ENCODE peak calls at places on chromosomes 2 and 18, in five cellular contexts. N, P, Q, Z and O are unnamed samples.

GRCh38 chr2:69223759-69224494 is 163.1 kb downstream of the GFPT1 start:
- DNase-seq in N (no peak), P (no peak), Q (no peak), Z (no peak), O (no peak)

GRCh38 chr2:18752022-18752493 is 162.7 kb upstream of the NT5C1B start:
- DNase-seq in N (no peak), P (no peak), Q (no peak), Z (no peak), O (no peak)

GRCh38 chr2:126655066-126655465 is 892 bp upstream of the GYPC start:
- DNase-seq in N (no peak), P (peak; percentile 45), Q (no peak), Z (no peak), O (peak; percentile 71)

GRCh38 chr2:113157897-113158753 is 15.6 kb upstream of the PSD4 start:
- DNase-seq in N (no peak), P (no peak), Q (no peak), Z (peak; percentile 44), O (no peak)

GRCh38 chr2:231297108-231297908 is 98.2 kb upstream of the B3GNT7 start:
- DNase-seq in N (peak; percentile 69), P (peak; percentile 80), Q (peak; percentile 62), Z (peak; percentile 52), O (peak; percentile 74)

GRCh38 chr2:99476629-99477028 is 13.2 kb downstream of the REV1 start:
- DNase-seq in N (no peak), P (no peak), Q (peak; percentile 32), Z (no peak), O (no peak)

GRCh38 chr2:240136013-240136670 is at the start of gene COPS9:
- DNase-seq in N (peak; percentile 89), P (peak; percentile 93), Q (peak; percentile 84), Z (peak; percentile 85), O (peak; percentile 93)

GRCh38 chr2:64291181-64291580 is 147.0 kb upstream of the PELI1 start:
- DNase-seq in N (peak; percentile 41), P (peak; percentile 39), Q (no peak), Z (no peak), O (no peak)

GRCh38 chr18:23077493-23078256 is 57.6 kb upstream of the CABLES1 start:
- DNase-seq in N (peak; percentile 50), P (peak; percentile 28), Q (no peak), Z (peak; percentile 24), O (no peak)

GRCh38 chr2:112712903-112713584 is 7.8 kb upstream of the NT5DC4 start:
- DNase-seq in N (no peak), P (peak; percentile 55), Q (no peak), Z (no peak), O (no peak)

GRCh38 chr2:26587966-26588365 is 53.2 kb downstream of the CIB4 start:
- DNase-seq in N (no peak), P (no peak), Q (no peak), Z (no peak), O (no peak)
- TF ChIP-seq POLR2A in N (no peak), P (no peak), Q (no peak), Z (no peak), O (no peak)

GRCh38 chr2:73383036-73383435 is 2.6 kb upstream of the ALMS1 start:
- DNase-seq in N (no peak), P (no peak), Q (no peak), Z (no peak), O (peak; percentile 9)

GRCh38 chr2:73385486-73386341 is at the start of gene ALMS1:
- DNase-seq in N (peak; percentile 88), P (peak; percentile 98), Q (peak; percentile 92), Z (peak; percentile 89), O (peak; percentile 97)

GRCh38 chr2:73386894-73387636 is 1.4 kb downstream of the ALMS1 start:
- DNase-seq in N (no peak), P (peak; percentile 11), Q (no peak), Z (no peak), O (no peak)

GRCh38 chr2:73386342-73386868 is 769 bp downstream of the ALMS1 start:
- DNase-seq in N (no peak), P (no peak), Q (no peak), Z (no peak), O (no peak)
- TF ChIP-seq POLR2A in N (no peak), P (no peak), Q (no peak), Z (peak; percentile 72), O (peak; percentile 59)

GRCh38 chr2:176105727-176106635 is 1.1 kb upstream of the HOXD11 start:
- DNase-seq in N (no peak), P (no peak), Q (no peak), Z (no peak), O (no peak)
- TF ChIP-seq POLR2A in N (no peak), P (no peak), Q (no peak), Z (no peak), O (no peak)

DNA sequence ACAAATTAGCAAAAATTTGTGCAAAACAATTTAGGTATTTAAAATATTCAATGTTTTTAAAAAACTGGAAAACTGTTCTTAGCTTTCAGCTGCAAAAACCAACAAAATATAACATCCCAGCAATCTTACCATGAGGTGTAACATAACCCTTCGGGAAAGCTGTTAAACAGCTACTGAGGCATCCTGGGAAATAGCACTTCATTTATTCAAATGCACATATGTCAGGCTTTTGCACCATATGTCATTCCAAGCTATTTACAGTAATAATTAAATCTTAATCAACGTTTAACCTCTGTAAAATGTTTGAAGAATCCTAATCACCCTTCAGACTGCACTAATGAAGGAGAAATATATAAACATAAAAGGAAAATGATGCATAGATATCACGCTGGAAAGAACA is 30.6 kb downstream of the EMX1 start:
- DNase-seq in N (no peak), P (no peak), Q (no peak), Z (no peak), O (no peak)
- TF ChIP-seq POLR2A in N (no peak), P (no peak), Q (no peak), Z (no peak), O (no peak)

GRCh38 chr2:85756195-85756594 is 2.4 kb downstream of the ATOH8 start:
- DNase-seq in N (no peak), P (no peak), Q (no peak), Z (no peak), O (no peak)
- TF ChIP-seq POLR2A in N (no peak), P (no peak), Q (no peak), Z (no peak), O (no peak)

GRCh38 chr2:237294509-237294908 is 119.5 kb downstream of the COL6A3 start:
- DNase-seq in N (no peak), P (no peak), Q (no peak), Z (peak; percentile 71), O (no peak)

GRCh38 chr2:237297421-237298155 is 116.4 kb downstream of the COL6A3 start:
- DNase-seq in N (no peak), P (no peak), Q (peak; percentile 9), Z (no peak), O (no peak)

GRCh38 chr2:237293966-237294365 is 120.0 kb downstream of the COL6A3 start:
- DNase-seq in N (no peak), P (no peak), Q (no peak), Z (no peak), O (no peak)

GRCh38 chr2:237296756-237297155 is 117.2 kb downstream of the COL6A3 start:
- DNase-seq in N (no peak), P (no peak), Q (no peak), Z (no peak), O (no peak)

GRCh38 chr2:237295889-237296480 is 118.0 kb downstream of the COL6A3 start:
- DNase-seq in N (no peak), P (no peak), Q (no peak), Z (no peak), O (no peak)
- TF ChIP-seq POLR2A in N (no peak), P (no peak), Q (no peak), Z (no peak), O (no peak)

DNA sequence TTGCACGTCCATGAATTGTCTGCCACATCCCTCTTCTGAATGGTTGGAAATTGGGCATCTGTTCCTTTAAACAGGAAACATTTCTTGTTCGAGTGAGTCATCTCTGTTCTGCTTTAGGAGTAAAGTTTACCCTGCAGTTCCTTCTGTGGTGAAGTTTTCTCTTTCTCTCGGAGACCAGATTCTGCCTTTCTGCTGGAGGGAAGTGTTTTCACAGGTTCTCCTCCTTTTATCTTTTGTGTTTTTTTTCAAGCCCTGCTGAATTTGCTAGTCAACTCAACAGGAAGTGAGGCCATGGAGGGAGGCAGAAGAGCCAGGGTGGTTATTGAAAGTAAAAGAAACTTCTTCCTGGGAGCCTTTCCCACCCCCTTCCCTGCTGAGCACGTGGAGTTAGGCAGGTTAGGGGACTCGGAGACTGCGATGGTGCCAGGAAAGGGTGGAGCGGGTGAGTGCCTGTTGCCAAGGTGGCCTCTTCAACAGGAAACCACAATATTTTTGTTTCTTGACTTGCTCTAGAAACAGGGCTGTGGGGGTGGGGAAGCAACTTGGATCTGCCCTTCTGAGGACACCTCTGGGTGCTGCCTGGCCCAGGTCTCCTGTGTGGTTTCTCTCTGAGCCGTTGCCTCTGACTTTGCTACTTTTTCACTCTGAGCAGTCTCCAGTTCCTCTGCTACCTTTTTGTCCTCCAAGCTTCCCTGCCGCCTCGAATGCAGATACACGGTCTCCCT is 2.2 kb upstream of the CASP8 start:
- DNase-seq in N (peak; percentile 74), P (peak; percentile 95), Q (peak; percentile 55), Z (peak; percentile 84), O (peak; percentile 81)
- TF ChIP-seq POLR2A in N (no peak), P (peak; percentile 33), Q (peak; percentile 64), Z (peak; percentile 31), O (peak; percentile 64)